ENCODE peak calls at places on chromosomes 4 and X, in nine cellular contexts. J is activated T-helper 2 cell treated with anti-CD3 and anti-CD28 coated beads, Interferon-gamma antibody, Interleukin-2, Interleukin-4, amounts not matched to agents 10 μg/mL and 5 μg/mL and 100 μg/mL, durations not matched to agents 14 hours and 24 hours and 36 hours; Z is mesothelial cell of epicardium; I is nephron progenitor cell; L is activated naive CD4-positive, alpha-beta T cell; B is LoVo; S is left ventricle myocardium inferior; A is EL; R is H9. O is an unnamed sample.

GRCh38 chr4:12118651-12119213 is 690.0 kb upstream of the HS3ST1 start:
- DNase-seq in J (no peak), Z (no peak), I (no peak), L (no peak), B (no peak), S (no peak), A (no peak), R (no peak), O (no peak)

GRCh38 chr4:6527683-6528595 is 47.0 kb upstream of the MAN2B2 start:
- DNase-seq in J (no peak), Z (no peak), I (no peak), L (no peak), B (no peak), S (no peak), A (no peak), R (no peak), O (no peak)

GRCh38 chr4:98261291-98262271 is at the start of gene RAP1GDS1:
- DNase-seq in J (peak), Z (no peak), I (no peak), L (peak), B (peak), S (peak), A (peak), R (peak), O (peak)

GRCh38 chr4:165834116-165834515 is 38.9 kb upstream of the TLL1 start:
- DNase-seq in J (no peak), Z (no peak), I (no peak), L (no peak), B (no peak), S (no peak), A (no peak), R (no peak), O (no peak)

GRCh38 chr4:74968456-74969164 is 35.7 kb downstream of the PARM1 start:
- DNase-seq in J (no peak), Z (no peak), I (no peak), L (no peak), B (no peak), S (no peak), A (no peak), R (no peak), O (no peak)

GRCh38 chr4:23392860-23393458 is 496.9 kb downstream of the PPARGC1A start:
- DNase-seq in J (no peak), Z (no peak), I (no peak), L (no peak), B (no peak), S (no peak), A (no peak), R (no peak), O (no peak)

GRCh38 chr4:140223056-140223810 is 69.2 kb upstream of the MAML3 start:
- DNase-seq in J (no peak), Z (no peak), I (no peak), L (no peak), B (no peak), S (no peak), A (peak), R (no peak), O (peak)

GRCh38 chrX:9670136-9670905 is 95.3 kb downstream of the GPR143 start:
- DNase-seq in J (no peak), Z (no peak), I (no peak), L (no peak), B (no peak), S (no peak), A (peak), R (no peak), O (no peak)

GRCh38 chrX:39195156-39195555 is 393.9 kb downstream of the MID1IP1 start:
- DNase-seq in J (no peak), Z (no peak), I (no peak), L (no peak), B (no peak), S (no peak), A (no peak), R (peak), O (no peak)

GRCh38 chr4:114041117-114041475 is 61.6 kb upstream of the ARSJ start:
- DNase-seq in J (no peak), Z (no peak), I (no peak), L (no peak), B (no peak), S (no peak), A (peak), R (no peak), O (no peak)

GRCh38 chrX:29478336-29479069 is 736.9 kb upstream of the MAGEB2 start:
- DNase-seq in J (no peak), Z (no peak), I (peak), L (no peak), B (peak), S (no peak), A (peak), R (peak), O (peak)

GRCh38 chrX:111151764-111152163 is 55.8 kb downstream of the PAK3 start:
- DNase-seq in J (no peak), Z (no peak), I (no peak), L (no peak), B (no peak), S (no peak), A (no peak), R (no peak), O (no peak)

GRCh38 chr4:145213245-145213644 is 32.9 kb upstream of the OTUD4 start:
- DNase-seq in J (no peak), Z (no peak), I (no peak), L (no peak), B (no peak), S (no peak), A (no peak), R (no peak), O (no peak)

GRCh38 chr4:85929926-85930325 is 429.9 kb downstream of the MAPK10 start:
- DNase-seq in J (no peak), Z (no peak), I (peak), L (no peak), B (no peak), S (no peak), A (no peak), R (no peak), O (no peak)

GRCh38 chr4:153705743-153706468 is 21.8 kb downstream of the TLR2 start:
- DNase-seq in J (no peak), Z (no peak), I (no peak), L (no peak), B (no peak), S (no peak), A (no peak), R (no peak), O (no peak)

GRCh38 chr4:125368161-125368560 is 53.4 kb downstream of the FAT4 start:
- DNase-seq in J (no peak), Z (no peak), I (no peak), L (no peak), B (no peak), S (no peak), A (peak), R (no peak), O (no peak)

GRCh38 chr4:20248155-20248558 is 3.5 kb upstream of the SLIT2 start:
- DNase-seq in J (no peak), Z (no peak), I (peak), L (no peak), B (peak), S (no peak), A (peak), R (no peak), O (peak)

GRCh38 chr4:145285928-145286327 is 105.5 kb upstream of the OTUD4 start:
- DNase-seq in J (no peak), Z (no peak), I (no peak), L (no peak), B (no peak), S (no peak), A (peak), R (no peak), O (peak)

GRCh38 chr4:1365271-1366178 is 18.5 kb downstream of the UVSSA start:
- DNase-seq in J (no peak), Z (no peak), I (no peak), L (no peak), B (no peak), S (peak), A (no peak), R (peak), O (no peak)

GRCh38 chr4:187304131-187304530 is 580.5 kb upstream of the FAT1 start:
- DNase-seq in J (no peak), Z (no peak), I (peak), L (no peak), B (no peak), S (no peak), A (no peak), R (no peak), O (no peak)

GRCh38 chr4:26557164-26557563 is 26.7 kb upstream of the TBC1D19 start:
- DNase-seq in J (no peak), Z (no peak), I (no peak), L (no peak), B (peak), S (no peak), A (peak), R (no peak), O (peak)

GRCh38 chr4:151142758-151143157 is 43.3 kb downstream of the RPS3A start:
- DNase-seq in J (no peak), Z (no peak), I (no peak), L (no peak), B (no peak), S (no peak), A (no peak), R (no peak), O (no peak)

GRCh38 chr4:31461425-31461824 is 741.3 kb downstream of the PCDH7 start:
- DNase-seq in J (no peak), Z (no peak), I (no peak), L (no peak), B (peak), S (no peak), A (no peak), R (no peak), O (peak)

GRCh38 chr4:76585897-76586360 is 150.9 kb downstream of the SHROOM3 start:
- DNase-seq in J (no peak), Z (peak), I (peak), L (no peak), B (peak), S (peak), A (no peak), R (peak), O (peak)

GRCh38 chrX:120137439-120137838 is 21.0 kb upstream of the RHOXF2 start:
- DNase-seq in J (no peak), Z (no peak), I (no peak), L (no peak), B (no peak), S (no peak), A (no peak), R (no peak), O (no peak)

GRCh38 chr4:55517526-55518229 is 29.0 kb downstream of the CLOCK start:
- DNase-seq in J (no peak), Z (no peak), I (no peak), L (no peak), B (no peak), S (no peak), A (no peak), R (no peak), O (no peak)

GRCh38 chr4:8796096-8796495 is 75.5 kb downstream of the HMX1 start:
- DNase-seq in J (no peak), Z (no peak), I (no peak), L (no peak), B (no peak), S (no peak), A (no peak), R (no peak), O (no peak)

GRCh38 chr4:126533176-126533575 is 1099.6 kb upstream of the INTU start:
- DNase-seq in J (no peak), Z (no peak), I (no peak), L (no peak), B (no peak), S (no peak), A (no peak), R (no peak), O (no peak)

GRCh38 chr4:77734928-77735327 is 84.2 kb downstream of the CNOT6L start:
- DNase-seq in J (peak), Z (no peak), I (no peak), L (no peak), B (peak), S (no peak), A (peak), R (no peak), O (peak)

GRCh38 chr4:88763075-88763474 is 65.4 kb upstream of the NAP1L5 start:
- DNase-seq in J (no peak), Z (no peak), I (no peak), L (no peak), B (no peak), S (no peak), A (no peak), R (no peak), O (no peak)

GRCh38 chr4:169005453-169006099 is 4.5 kb downstream of the CBR4 start:
- DNase-seq in J (no peak), Z (no peak), I (no peak), L (no peak), B (no peak), S (no peak), A (peak), R (no peak), O (no peak)

GRCh38 chr4:94678896-94679295 is 78.9 kb upstream of the BMPR1B start:
- DNase-seq in J (no peak), Z (no peak), I (no peak), L (no peak), B (no peak), S (no peak), A (peak), R (no peak), O (no peak)

GRCh38 chr4:98728433-98728832 is 70.0 kb upstream of the TSPAN5 start:
- DNase-seq in J (no peak), Z (no peak), I (no peak), L (no peak), B (no peak), S (no peak), A (peak), R (no peak), O (peak)

O was measured in brain microvascular endothelial cell.